ENCODE peak calls at places on chromosomes 3 and 15, in eight cellular contexts. Y is effector memory CD4-positive, alpha-beta T cell; J is CD4-positive, CD25-positive, alpha-beta regulatory T cell; O is OCI-LY7; X is CD8-positive, alpha-beta memory T cell; I is naive thymus-derived CD4-positive, alpha-beta T cell; G is left lung; N is neuronal stem cell. K is an unnamed sample.

GRCh38 chr3:107641572-107642307 is 119.0 kb downstream of the BBX start:
- DNase-seq in Y (no peak), G (no peak), N (no peak), I (no peak), O (no peak), J (no peak), X (no peak), K (no peak)

GRCh38 chr3:168998792-168999191 is 664.7 kb downstream of the MECOM start:
- DNase-seq in J (no peak), X (no peak), N (no peak), Y (no peak), I (no peak), G (no peak), O (no peak), K (no peak)

GRCh38 chr15:78540955-78541743 is 905 bp downstream of the PSMA4 start:
- DNase-seq in O (peak; percentile 11), X (no peak), I (no peak), G (no peak), J (no peak), N (no peak), Y (no peak), K (no peak)

GRCh38 chr3:60752800-60753199 is 498.5 kb downstream of the FHIT start:
- DNase-seq in N (no peak), G (no peak), O (no peak), J (no peak), Y (no peak), X (no peak), I (no peak), K (no peak)

GRCh38 chr3:44065311-44065710 is 176.4 kb upstream of the TOPAZ1 start:
- DNase-seq in I (no peak), J (no peak), G (no peak), O (no peak), X (no peak), N (no peak), Y (no peak), K (no peak)

GRCh38 chr15:81189583-81190283 is 6.9 kb upstream of the IL16 start:
- DNase-seq in I (no peak), N (no peak), X (no peak), Y (no peak), J (no peak), G (no peak), O (no peak), K (no peak)

GRCh38 chr3:122890077-122890484 is 95.2 kb downstream of the SLC49A4 start:
- DNase-seq in I (no peak), N (peak; percentile 35), G (no peak), Y (no peak), O (peak; percentile 13), X (no peak), J (no peak), K (no peak)

GRCh38 chr3:39541917-39542329 is 74.4 kb downstream of the MOBP start:
- DNase-seq in Y (no peak), X (no peak), J (no peak), G (no peak), N (peak; percentile 2), I (no peak), O (peak; percentile 6), K (no peak)

GRCh38 chr3:42731476-42732195 is 29.0 kb upstream of the HHATL start:
- DNase-seq in J (no peak), O (no peak), N (no peak), I (no peak), G (no peak), Y (no peak), X (no peak), K (no peak)

GRCh38 chr3:106403746-106404145 is 534.9 kb upstream of the CBLB start:
- DNase-seq in J (no peak), I (no peak), G (no peak), X (no peak), N (no peak), O (no peak), Y (no peak), K (no peak)

GRCh38 chr3:141699907-141700306 is 38.2 kb upstream of the RNF7 start:
- DNase-seq in X (no peak), Y (no peak), I (no peak), N (no peak), G (no peak), J (no peak), O (no peak), K (no peak)

GRCh38 chr15:65920121-65920520 is 50.8 kb downstream of the RAB11A start:
- DNase-seq in G (no peak), N (no peak), Y (no peak), X (no peak), J (no peak), O (no peak), I (no peak), K (no peak)

GRCh38 chr15:65918357-65918920 is 49.1 kb downstream of the RAB11A start:
- DNase-seq in X (no peak), N (no peak), G (no peak), J (no peak), I (no peak), Y (no peak), O (no peak), K (no peak)

GRCh38 chr15:65919353-65919752 is 50.1 kb downstream of the RAB11A start:
- DNase-seq in X (no peak), G (no peak), I (no peak), J (no peak), Y (no peak), O (no peak), N (no peak), K (no peak)

GRCh38 chr15:65917936-65918335 is 48.6 kb downstream of the RAB11A start:
- DNase-seq in I (no peak), X (no peak), G (no peak), N (no peak), Y (no peak), O (no peak), J (no peak), K (no peak)

DNA sequence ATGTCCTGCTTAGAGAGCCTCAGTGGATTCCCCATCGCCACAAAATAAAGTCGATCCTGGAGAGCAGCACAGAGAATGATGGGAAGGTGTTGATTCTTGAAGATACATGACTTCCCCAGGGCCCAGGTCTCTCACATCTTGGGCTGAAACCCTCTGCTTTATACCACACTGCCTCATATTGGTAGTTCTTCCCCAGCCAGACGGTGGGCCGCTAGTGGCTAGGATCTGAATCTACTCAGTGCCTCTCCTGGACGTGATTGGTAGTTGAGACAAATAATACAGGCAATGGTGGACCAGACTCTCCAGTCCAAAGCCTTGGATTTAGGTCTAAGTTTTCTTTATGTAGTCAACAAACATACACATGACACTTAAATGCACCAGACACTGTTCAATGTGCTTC is 49.6 kb downstream of the RAB11A start:
- DNase-seq in J (no peak), Y (no peak), O (no peak), N (no peak), G (no peak), I (no peak), X (no peak), K (no peak)
- H3K4me1 ChIP-seq in J (no peaks in the 10 kb centered on the region), Y (peaks cover 3% of the 10 kb centered on the region), O (peaks cover 30% of the 10 kb centered on the region), N (peaks cover 8% of the 10 kb centered on the region), G (no peaks in the 10 kb centered on the region), I (no peaks in the 10 kb centered on the region), X (no peaks in the 10 kb centered on the region), K (no peaks in the 10 kb centered on the region)

GRCh38 chr15:74523982-74524381 is 17.0 kb upstream of the ARID3B start:
- DNase-seq in I (no peak), N (no peak), O (no peak), Y (no peak), X (no peak), J (no peak), G (no peak), K (no peak)
- H3K4me3 ChIP-seq in I (no peak overlapping the region), N (no peak overlapping the region), O (no peak overlapping the region), Y (no peak overlapping the region), X (no peak overlapping the region), J (no peak overlapping the region), G (no peak overlapping the region), K (no peak overlapping the region)

GRCh38 chr3:52023101-52023770 is 27.5 kb upstream of the RPL29 start:
- DNase-seq in O (no peak), G (no peak), Y (no peak), X (no peak), I (no peak), J (no peak), N (no peak), K (no peak)
- H3K27ac ChIP-seq in O (no peak overlapping the region), G (peak overlapping the region; percentile 42), Y (no peak overlapping the region), X (no peak overlapping the region), I (no peak overlapping the region), J (no peak overlapping the region), N (no peak overlapping the region), K (peak overlapping the region; percentile 85)

GRCh38 chr15:90042766-90043525 is 41.8 kb downstream of the ZNF710 start:
- DNase-seq in N (no peak), Y (no peak), O (no peak), X (no peak), I (no peak), G (no peak), J (no peak), K (no peak)
- H3K4me1 ChIP-seq in N (peaks cover 25% of the 10 kb centered on the region), Y (peaks cover 1% of the 10 kb centered on the region), O (peaks cover 52% of the 10 kb centered on the region), X (peaks cover 4% of the 10 kb centered on the region), I (peaks cover 3% of the 10 kb centered on the region), G (peaks cover 26% of the 10 kb centered on the region), J (peaks cover 3% of the 10 kb centered on the region), K (peaks cover 67% of the 10 kb centered on the region)

GRCh38 chr3:21159565-21159950 is 591.5 kb downstream of the ZNF385D start:
- DNase-seq in O (no peak), Y (no peak), J (no peak), X (no peak), G (no peak), N (no peak), I (no peak), K (no peak)
- H3K4me3 ChIP-seq in O (no peak overlapping the region), Y (no peak overlapping the region), J (no peak overlapping the region), X (no peak overlapping the region), G (no peak overlapping the region), N (no peak overlapping the region), I (no peak overlapping the region), K (no peak overlapping the region)

GRCh38 chr3:71433631-71434030 is 149.9 kb downstream of the FOXP1 start:
- DNase-seq in G (no peak), N (no peak), O (no peak), X (no peak), Y (no peak), I (no peak), J (no peak), K (no peak)

GRCh38 chr3:71428841-71429609 is 154.5 kb downstream of the FOXP1 start:
- DNase-seq in Y (no peak), O (peak; percentile 30), G (no peak), X (no peak), I (peak; percentile 43), J (no peak), N (no peak), K (no peak)

GRCh38 chr3:71432044-71432970 is 151.2 kb downstream of the FOXP1 start:
- DNase-seq in Y (no peak), X (no peak), J (no peak), I (peak; percentile 55), G (no peak), O (no peak), N (no peak), K (no peak)

GRCh38 chr3:71429610-71429988 is 153.9 kb downstream of the FOXP1 start:
- DNase-seq in X (no peak), J (no peak), O (no peak), G (no peak), Y (no peak), N (no peak), I (no peak), K (no peak)

GRCh38 chr3:71430941-71431552 is 152.5 kb downstream of the FOXP1 start:
- DNase-seq in I (no peak), Y (no peak), X (no peak), J (no peak), O (no peak), N (no peak), G (no peak), K (no peak)
- H3K27ac ChIP-seq in I (peak overlapping the region; percentile 68), Y (no peak overlapping the region), X (no peak overlapping the region), J (no peak overlapping the region), O (no peak overlapping the region), N (no peak overlapping the region), G (no peak overlapping the region), K (peak overlapping the region; percentile 53)

GRCh38 chr15:38683382-38684242 is 119.0 kb upstream of the RASGRP1 start:
- DNase-seq in N (peak; percentile 32), J (peak; percentile 56), X (peak; percentile 52), G (no peak), O (peak; percentile 85), Y (peak; percentile 46), I (peak; percentile 60), K (no peak)
- H3K4me1 ChIP-seq in N (no peaks in the 10 kb centered on the region), J (peaks cover 66% of the 10 kb centered on the region), X (peaks cover 64% of the 10 kb centered on the region), G (no peaks in the 10 kb centered on the region), O (peaks cover 18% of the 10 kb centered on the region), Y (peaks cover 57% of the 10 kb centered on the region), I (peaks cover 62% of the 10 kb centered on the region), K (no peaks in the 10 kb centered on the region)